ENCODE peak calls at places on chromosomes 12 and 14, in seven cellular contexts. S is effector CD8-positive, alpha-beta T cell; Q is non-pigmented ciliary epithelial cell; C is RWPE1; K is activated T-cell treated with anti-CD3 and anti-CD28 coated beads, Interleukin-2, amount 50 U/mL, for 72 hours; R is central memory CD4-positive, alpha-beta T cell; Y is NCI-H1048. X is an unnamed sample.

GRCh38 chr14:29462271-29462670 is 465.4 kb downstream of the PRKD1 start:
- DNase-seq in S (no peak), Q (no peak), C (no peak), K (no peak), R (no peak), Y (peak), X (no peak)

GRCh38 chr12:10861366-10861765 is 12.1 kb upstream of the PRR4 start:
- DNase-seq in S (no peak), Q (no peak), C (no peak), K (no peak), R (no peak), Y (no peak), X (no peak)

GRCh38 chr14:75794615-75795038 is 133.6 kb downstream of the TTLL5 start:
- DNase-seq in S (no peak), Q (peak), C (no peak), K (no peak), R (no peak), Y (no peak), X (no peak)

GRCh38 chr14:38257500-38257899 is 1.6 kb upstream of the CLEC14A start:
- DNase-seq in S (no peak), Q (no peak), C (no peak), K (no peak), R (no peak), Y (no peak), X (no peak)

GRCh38 chr12:128075332-128075731 is 191.6 kb upstream of the TMEM132C start:
- DNase-seq in S (no peak), Q (no peak), C (no peak), K (no peak), R (no peak), Y (no peak), X (no peak)

GRCh38 chr14:25537846-25538455 is 488.0 kb upstream of the STXBP6 start:
- DNase-seq in S (no peak), Q (no peak), C (no peak), K (peak), R (no peak), Y (peak), X (peak)

GRCh38 chr12:71950404-71950803 is 11.8 kb downstream of the TPH2 start:
- DNase-seq in S (no peak), Q (no peak), C (no peak), K (no peak), R (no peak), Y (no peak), X (no peak)

GRCh38 chr12:55935742-55936151 is 4.8 kb downstream of the DGKA start:
- DNase-seq in S (no peak), Q (no peak), C (no peak), K (peak), R (peak), Y (no peak), X (no peak)

GRCh38 chr12:82862069-82862841 is 175.5 kb downstream of the TMTC2 start:
- DNase-seq in S (no peak), Q (peak), C (no peak), K (no peak), R (no peak), Y (no peak), X (peak)

GRCh38 chr12:77256924-77257323 is 191.6 kb upstream of the E2F7 start:
- DNase-seq in S (no peak), Q (no peak), C (no peak), K (no peak), R (no peak), Y (no peak), X (no peak)

GRCh38 chr12:60977966-60978365 is 1282.2 kb upstream of the USP15 start:
- DNase-seq in S (no peak), Q (no peak), C (peak), K (no peak), R (no peak), Y (no peak), X (peak)

GRCh38 chr14:22792158-22792557 is 23.1 kb downstream of the SLC7A7 start:
- DNase-seq in S (no peak), Q (no peak), C (no peak), K (no peak), R (no peak), Y (no peak), X (no peak)

GRCh38 chr12:53952871-53953734 is 1.6 kb upstream of the HOXC12 start:
- DNase-seq in S (no peak), Q (no peak), C (peak), K (no peak), R (no peak), Y (no peak), X (no peak)

GRCh38 chr14:21068521-21069387 is 1.4 kb upstream of the ARHGEF40 start:
- DNase-seq in S (peak), Q (no peak), C (peak), K (peak), R (peak), Y (no peak), X (peak)

GRCh38 chr12:120252071-120252906 is 13.2 kb downstream of the PXN start:
- DNase-seq in S (peak), Q (no peak), C (no peak), K (peak), R (peak), Y (no peak), X (peak)

GRCh38 chr12:128795530-128796361 is 28.0 kb downstream of the SLC15A4 start:
- DNase-seq in S (no peak), Q (no peak), C (no peak), K (no peak), R (no peak), Y (no peak), X (no peak)

GRCh38 chr12:50597200-50598195 is 92.7 kb downstream of the DIP2B start:
- DNase-seq in S (no peak), Q (peak), C (peak), K (peak), R (peak), Y (no peak), X (peak)

GRCh38 chr14:91035855-91036254 is 24.6 kb downstream of the RPS6KA5 start:
- DNase-seq in S (no peak), Q (no peak), C (no peak), K (no peak), R (no peak), Y (no peak), X (no peak)

GRCh38 chr12:105740970-105741725 is 397.6 kb downstream of the NUAK1 start:
- DNase-seq in S (no peak), Q (no peak), C (no peak), K (no peak), R (no peak), Y (no peak), X (no peak)

GRCh38 chr14:94110552-94111181 is at the start of gene IFI27:
- DNase-seq in S (no peak), Q (no peak), C (peak), K (no peak), R (no peak), Y (no peak), X (no peak)

GRCh38 chr12:73308747-73309146 is 1036.6 kb downstream of the TRHDE start:
- DNase-seq in S (no peak), Q (no peak), C (peak), K (no peak), R (no peak), Y (no peak), X (no peak)

GRCh38 chr14:91333640-91334039 is 84.0 kb downstream of the CCDC88C start:
- DNase-seq in S (no peak), Q (no peak), C (no peak), K (no peak), R (no peak), Y (no peak), X (no peak)

GRCh38 chr12:116547955-116548471 is 11.2 kb upstream of the MAP1LC3B2 start:
- DNase-seq in S (no peak), Q (no peak), C (no peak), K (no peak), R (no peak), Y (no peak), X (peak)

GRCh38 chr14:55102141-55102547 is 26.9 kb upstream of the LGALS3 start:
- DNase-seq in S (no peak), Q (peak), C (peak), K (peak), R (peak), Y (peak), X (peak)

GRCh38 chr12:127389923-127390322 is 877.0 kb upstream of the TMEM132C start:
- DNase-seq in S (no peak), Q (peak), C (peak), K (no peak), R (no peak), Y (no peak), X (no peak)

GRCh38 chr12:44837114-44837800 is 38.9 kb downstream of the NELL2 start:
- DNase-seq in S (no peak), Q (no peak), C (no peak), K (no peak), R (no peak), Y (no peak), X (no peak)

GRCh38 chr14:39972704-39973103 is 540.5 kb upstream of the FBXO33 start:
- DNase-seq in S (no peak), Q (no peak), C (no peak), K (no peak), R (no peak), Y (no peak), X (no peak)

GRCh38 chr12:43728117-43728516 is 30.5 kb downstream of the PUS7L start:
- DNase-seq in S (no peak), Q (no peak), C (no peak), K (no peak), R (no peak), Y (no peak), X (peak)

GRCh38 chr14:64541261-64541970 is 875 bp downstream of the HSPA2 start:
- DNase-seq in S (no peak), Q (no peak), C (no peak), K (peak), R (no peak), Y (no peak), X (no peak)

GRCh38 chr14:58171090-58171489 is 19.1 kb upstream of the ARMH4 start:
- DNase-seq in S (no peak), Q (no peak), C (peak), K (peak), R (no peak), Y (peak), X (peak)

GRCh38 chr14:76514599-76514998 is 138.7 kb downstream of the ESRRB start:
- DNase-seq in S (no peak), Q (no peak), C (no peak), K (peak), R (no peak), Y (no peak), X (peak)

GRCh38 chr12:47992776-47993175 is 11.5 kb downstream of the COL2A1 start:
- DNase-seq in S (no peak), Q (no peak), C (no peak), K (no peak), R (no peak), Y (no peak), X (no peak)